ENCODE peak calls at places on chromosome 17, in four cellular contexts. W is CD8-positive, alpha-beta T cell; V is mammary epithelial cell; O is cardiac fibroblast. H is an unnamed sample.

GRCh38 chr17:19017804-19018599 is 13.4 kb upstream of the FAM83G start:
- DNase-seq in O (no peak), V (no peak), W (no peak), H (no peak)

GRCh38 chr17:45279898-45280297 is 18.0 kb upstream of the SPATA32 start:
- DNase-seq in V (no peak), W (no peak), O (no peak), H (no peak)

GRCh38 chr17:33292184-33292980 is 713 bp downstream of the ASIC2 start:
- DNase-seq in W (no peak), V (peak; percentile 50), O (no peak), H (no peak)

GRCh38 chr17:71633391-71633849 is 487.4 kb upstream of the SOX9 start:
- DNase-seq in V (peak; percentile 99), W (no peak), O (peak; percentile 25), H (peak; percentile 98)

GRCh38 chr17:27295945-27296344 is 2.0 kb downstream of the WSB1 start:
- DNase-seq in O (peak; percentile 26), W (no peak), V (no peak), H (no peak)

GRCh38 chr17:5877948-5878347 is 192.2 kb upstream of the WSCD1 start:
- DNase-seq in V (no peak), O (no peak), W (no peak), H (peak; percentile 25)

GRCh38 chr17:62862251-62862650 is 54.1 kb upstream of the MARCHF10 start:
- DNase-seq in O (no peak), V (peak; percentile 57), W (no peak), H (no peak)

GRCh38 chr17:75105269-75106080 is 4.3 kb upstream of the ARMC7 start:
- DNase-seq in W (no peak), O (peak; percentile 54), V (no peak), H (peak; percentile 30)

GRCh38 chr17:19676901-19677300 is 28.4 kb downstream of the ALDH3A2 start:
- DNase-seq in V (no peak), W (no peak), O (no peak), H (no peak)

GRCh38 chr17:60730273-60730672 is 52.6 kb downstream of the BCAS3 start:
- DNase-seq in W (no peak), V (no peak), O (no peak), H (no peak)

DNA sequence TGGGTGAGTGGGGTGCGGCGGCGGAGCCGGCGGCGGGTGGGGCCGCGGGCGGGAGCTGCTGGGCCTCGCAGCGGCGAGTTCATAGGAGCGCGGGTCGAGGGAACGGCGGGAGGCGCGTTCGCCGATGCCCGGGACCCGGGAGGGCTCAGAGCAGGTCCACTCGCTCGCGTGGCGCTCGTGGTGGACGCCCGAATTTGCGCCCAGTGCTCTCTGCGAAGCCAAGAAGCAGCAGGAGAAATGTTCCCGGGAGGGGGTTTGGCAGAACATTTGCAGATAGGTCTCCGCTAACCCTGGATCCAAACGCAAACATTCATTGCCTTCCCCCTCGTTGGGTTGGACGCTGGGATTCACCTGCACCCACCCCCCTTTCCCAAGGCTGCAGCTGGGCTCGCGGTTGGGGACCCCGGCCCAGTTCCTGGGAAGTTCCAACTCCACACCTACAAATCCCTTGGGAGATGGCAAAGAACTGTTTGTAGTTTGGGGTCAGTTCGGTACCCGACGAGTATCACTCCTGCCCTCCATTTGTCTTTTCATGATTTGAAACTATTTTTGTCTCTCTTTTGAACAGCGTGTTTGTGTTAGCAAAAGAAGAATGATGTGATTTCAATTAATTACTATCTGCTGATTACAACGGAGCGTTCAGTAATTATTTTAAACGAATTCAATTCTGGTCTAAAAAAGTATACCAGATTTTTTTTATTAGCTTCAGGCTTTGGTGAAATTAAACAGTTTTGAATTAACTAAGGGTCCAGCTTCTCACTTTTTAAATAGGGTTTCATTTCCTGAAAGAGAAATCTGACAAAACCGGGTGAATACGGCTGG is 2.3 kb downstream of the NTN1 start:
- DNase-seq in V (no peak), W (no peak), O (no peak), H (no peak)
- H3K4me3 ChIP-seq in V (no peak overlapping the region), W (peak overlapping the region; percentile 38), O (no peak overlapping the region), H (peak overlapping the region; percentile 12)

GRCh38 chr17:57440522-57441269 is 184.4 kb downstream of the MSI2 start:
- DNase-seq in W (peak; percentile 37), O (peak; percentile 89), V (peak; percentile 89), H (peak; percentile 47)

GRCh38 chr17:57443781-57444180 is 187.5 kb downstream of the MSI2 start:
- DNase-seq in W (no peak), O (no peak), V (no peak), H (no peak)

GRCh38 chr17:57442914-57443571 is 186.7 kb downstream of the MSI2 start:
- DNase-seq in W (no peak), V (peak; percentile 70), O (peak; percentile 49), H (peak; percentile 26)

GRCh38 chr17:57441270-57441600 is 184.9 kb downstream of the MSI2 start:
- DNase-seq in O (no peak), W (no peak), V (no peak), H (no peak)

DNA sequence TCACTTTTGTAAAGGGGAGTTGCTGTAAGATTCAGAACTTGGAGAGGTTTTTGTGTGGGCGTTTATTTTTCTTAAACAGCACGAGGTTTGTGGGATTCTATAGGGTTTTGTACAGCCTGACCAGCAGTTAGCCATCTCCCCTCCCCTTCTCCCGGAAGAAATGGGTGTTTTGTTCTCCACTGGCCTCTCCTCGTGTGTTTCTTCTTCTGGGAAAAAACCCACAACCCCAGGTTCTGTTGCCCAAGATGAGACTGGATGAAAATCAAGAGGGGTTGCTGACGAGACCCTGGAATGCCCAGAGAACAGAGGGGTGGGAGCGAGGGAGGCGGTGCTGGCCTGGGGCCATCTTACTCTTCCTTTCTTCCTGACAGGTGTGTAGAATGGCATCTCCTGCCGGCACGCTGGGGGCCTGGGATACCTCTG is 186.1 kb downstream of the MSI2 start:
- DNase-seq in V (no peak), W (no peak), O (peak; percentile 36), H (no peak)
- TF ChIP-seq CTCF in V (no peak), W (no peak), O (no peak), H (no peak)

DNA sequence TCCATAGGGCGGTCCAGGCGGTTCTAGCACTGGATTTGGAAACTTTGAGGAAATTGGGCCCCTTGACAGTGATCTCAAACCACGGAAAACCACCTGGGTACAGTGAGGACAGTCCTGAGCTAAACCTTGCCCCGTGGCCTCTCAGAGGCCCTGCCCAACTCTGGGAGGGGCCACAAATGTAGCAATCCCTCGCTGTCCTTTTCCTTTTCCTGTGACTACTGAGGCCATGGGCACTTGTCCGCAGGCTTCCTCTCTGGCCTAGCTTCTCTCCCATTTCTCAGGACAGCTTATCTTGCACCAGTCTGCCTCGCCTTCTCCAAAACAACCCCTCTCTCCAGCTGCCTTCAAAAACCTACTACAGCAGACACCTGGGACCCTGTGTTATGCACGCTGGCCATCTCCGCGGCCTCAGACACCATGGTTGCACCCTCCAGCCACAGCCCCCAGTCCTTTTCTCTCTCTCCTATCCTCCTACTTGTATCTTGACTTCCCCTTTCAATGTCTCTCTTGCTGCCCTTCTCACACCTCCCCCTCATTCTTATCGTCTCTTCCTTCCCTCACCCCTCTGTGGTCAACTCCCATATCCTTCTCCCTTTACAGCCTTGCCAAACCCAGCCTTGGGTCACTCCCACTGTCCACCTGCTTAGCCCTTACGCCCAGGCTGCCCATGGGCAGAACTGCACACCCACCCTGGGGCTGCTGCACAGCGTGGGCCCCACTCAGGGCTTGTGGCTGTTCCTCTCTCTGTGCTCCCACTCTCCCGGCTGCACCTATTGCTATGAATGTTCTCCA is 7.6 kb downstream of the SCPEP1 start:
- DNase-seq in V (no peak), W (no peak), O (no peak), H (no peak)
- H3K4me3 ChIP-seq in V (no peak overlapping the region), W (no peak overlapping the region), O (no peak overlapping the region), H (no peak overlapping the region)

GRCh38 chr17:69335018-69335417 is 8.1 kb upstream of the ABCA5 start:
- DNase-seq in V (peak; percentile 51), O (peak; percentile 66), W (no peak), H (peak; percentile 59)
- TF ChIP-seq CTCF in V (peak; percentile 38), O (peak; percentile 47), W (peak; percentile 22), H (peak; percentile 66)

DNA sequence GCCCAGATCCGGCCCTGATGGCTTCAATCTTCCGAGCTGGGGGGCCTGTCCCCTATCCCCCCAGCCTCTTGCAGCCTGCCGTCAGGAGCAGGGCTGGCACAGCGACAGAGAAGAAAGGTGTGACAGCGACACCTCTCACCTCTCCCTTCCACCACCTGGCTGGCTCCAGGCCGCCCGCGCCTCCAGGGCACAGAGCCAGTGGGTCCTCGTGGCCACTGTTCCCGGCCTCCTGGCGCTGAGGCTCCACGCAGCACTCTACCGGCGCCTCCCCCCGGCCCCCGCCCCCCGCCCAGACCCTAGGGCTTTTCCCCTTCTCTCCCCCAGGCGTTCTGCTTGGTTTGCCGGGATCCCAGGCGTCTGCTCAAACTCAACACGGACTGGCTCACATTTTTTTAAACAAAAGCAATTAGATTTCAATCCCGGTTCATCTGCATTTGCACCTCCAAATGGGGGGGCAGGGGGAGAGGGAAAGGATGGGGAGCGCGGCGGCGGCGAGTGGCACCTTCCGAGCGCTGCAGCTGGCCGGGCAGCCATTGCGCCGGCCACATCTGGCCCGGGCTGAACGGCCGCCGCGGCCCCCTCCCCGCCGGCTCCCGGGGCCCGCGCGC is 12.8 kb upstream of the CBX8 start:
- DNase-seq in W (no peak), V (no peak), O (no peak), H (no peak)
- H3K4me3 ChIP-seq in W (no peak overlapping the region), V (peak overlapping the region; percentile 9), O (no peak overlapping the region), H (no peak overlapping the region)

DNA sequence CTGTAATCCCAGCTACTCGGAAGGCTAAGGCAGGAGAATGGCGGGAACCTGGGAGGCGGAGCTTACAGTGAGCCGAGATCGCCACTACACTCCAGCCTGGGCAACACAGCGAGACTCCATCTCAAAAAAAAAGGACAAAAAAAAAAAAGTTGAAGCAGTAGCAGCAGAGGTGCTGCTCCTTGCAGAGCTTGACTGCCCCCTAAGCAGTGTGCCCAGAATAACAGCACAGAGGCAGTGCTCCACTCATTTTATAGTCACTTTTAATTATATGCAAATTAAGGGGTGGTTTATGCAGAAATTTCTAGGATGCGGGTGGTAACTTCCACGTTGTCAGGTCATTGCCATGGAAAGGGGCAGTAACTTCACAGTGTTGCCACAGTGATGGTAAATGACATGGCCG is 54.3 kb upstream of the NOL11 start:
- DNase-seq in V (no peak), W (no peak), O (no peak), H (no peak)
- TF ChIP-seq CTCF in V (no peak), W (no peak), O (no peak), H (no peak)